ENCODE peak calls at places on chromosomes 12 and 14, in five cellular contexts. One of them, this sample, is unnamed.

GRCh38 chr12:128382946-128383739 is 116.2 kb downstream of the TMEM132C start:
- DNase-seq in stimulated activated naive CD4-positive, alpha-beta T cell: no peak
- DNase-seq in mammary epithelial cell: no peak
- DNase-seq in M059J: no peak
- DNase-seq in iPS-NIHi11: no peak
- DNase-seq in this sample: no peak

GRCh38 chr14:50012644-50013043 is 103.7 kb downstream of the VCPKMT start:
- DNase-seq in stimulated activated naive CD4-positive, alpha-beta T cell: no peak
- DNase-seq in iPS-NIHi11: no peak
- DNase-seq in mammary epithelial cell: peak
- DNase-seq in M059J: peak
- DNase-seq in this sample: no peak

GRCh38 chr12:1357171-1357570 is 237.2 kb downstream of the FBXL14 start:
- DNase-seq in mammary epithelial cell: no peak
- DNase-seq in iPS-NIHi11: no peak
- DNase-seq in stimulated activated naive CD4-positive, alpha-beta T cell: no peak
- DNase-seq in M059J: peak
- DNase-seq in this sample: no peak

GRCh38 chr12:4250691-4251090 is 22.9 kb upstream of the CCND2 start:
- DNase-seq in M059J: no peak
- DNase-seq in iPS-NIHi11: no peak
- DNase-seq in mammary epithelial cell: no peak
- DNase-seq in stimulated activated naive CD4-positive, alpha-beta T cell: no peak
- DNase-seq in this sample: no peak

GRCh38 chr12:26044007-26044394 is 80.8 kb downstream of the BHLHE41 start:
- DNase-seq in mammary epithelial cell: no peak
- DNase-seq in stimulated activated naive CD4-positive, alpha-beta T cell: no peak
- DNase-seq in M059J: peak
- DNase-seq in iPS-NIHi11: no peak
- DNase-seq in this sample: no peak

GRCh38 chr12:13197526-13198141 is 1.1 kb downstream of the EMP1 start:
- DNase-seq in M059J: no peak
- DNase-seq in iPS-NIHi11: no peak
- DNase-seq in stimulated activated naive CD4-positive, alpha-beta T cell: no peak
- DNase-seq in mammary epithelial cell: no peak
- DNase-seq in this sample: no peak

GRCh38 chr12:79085106-79085682 is 220.6 kb downstream of the SYT1 start:
- DNase-seq in mammary epithelial cell: no peak
- DNase-seq in stimulated activated naive CD4-positive, alpha-beta T cell: no peak
- DNase-seq in iPS-NIHi11: no peak
- DNase-seq in M059J: no peak
- DNase-seq in this sample: no peak

GRCh38 chr12:121784460-121784859 is 9.0 kb downstream of the RHOF start:
- DNase-seq in iPS-NIHi11: no peak
- DNase-seq in mammary epithelial cell: peak
- DNase-seq in stimulated activated naive CD4-positive, alpha-beta T cell: no peak
- DNase-seq in M059J: peak
- DNase-seq in this sample: no peak

GRCh38 chr14:78921856-78922255 is 751.7 kb downstream of the NRXN3 start:
- DNase-seq in mammary epithelial cell: no peak
- DNase-seq in iPS-NIHi11: no peak
- DNase-seq in M059J: peak
- DNase-seq in stimulated activated naive CD4-positive, alpha-beta T cell: no peak
- DNase-seq in this sample: no peak

GRCh38 chr12:27244680-27245005 is 557 bp downstream of the STK38L start:
- DNase-seq in M059J: no peak
- DNase-seq in iPS-NIHi11: no peak
- DNase-seq in stimulated activated naive CD4-positive, alpha-beta T cell: no peak
- DNase-seq in mammary epithelial cell: peak
- DNase-seq in this sample: no peak

GRCh38 chr12:89353823-89354629 is 1.7 kb upstream of the DUSP6 start:
- DNase-seq in stimulated activated naive CD4-positive, alpha-beta T cell: peak
- DNase-seq in M059J: peak
- DNase-seq in iPS-NIHi11: peak
- DNase-seq in mammary epithelial cell: peak
- DNase-seq in this sample: peak

GRCh38 chr12:124828264-124829007 is 35.2 kb downstream of the SCARB1 start:
- DNase-seq in stimulated activated naive CD4-positive, alpha-beta T cell: no peak
- DNase-seq in mammary epithelial cell: peak
- DNase-seq in iPS-NIHi11: no peak
- DNase-seq in M059J: peak
- DNase-seq in this sample: no peak

GRCh38 chr12:50579757-50580267 is 75.0 kb downstream of the DIP2B start:
- DNase-seq in stimulated activated naive CD4-positive, alpha-beta T cell: no peak
- DNase-seq in iPS-NIHi11: no peak
- DNase-seq in M059J: peak
- DNase-seq in mammary epithelial cell: peak
- DNase-seq in this sample: no peak

GRCh38 chr12:9049520-9050133 is 60.3 kb downstream of the KLRG1 start:
- DNase-seq in M059J: peak
- DNase-seq in iPS-NIHi11: peak
- DNase-seq in mammary epithelial cell: peak
- DNase-seq in stimulated activated naive CD4-positive, alpha-beta T cell: no peak
- DNase-seq in this sample: no peak

GRCh38 chr12:121465921-121466799 is 66.2 kb downstream of the RNF34 start:
- DNase-seq in iPS-NIHi11: no peak
- DNase-seq in stimulated activated naive CD4-positive, alpha-beta T cell: peak
- DNase-seq in mammary epithelial cell: peak
- DNase-seq in M059J: peak
- DNase-seq in this sample: no peak

GRCh38 chr14:101520621-101521305 is 40.5 kb upstream of the DIO3 start:
- DNase-seq in stimulated activated naive CD4-positive, alpha-beta T cell: no peak
- DNase-seq in mammary epithelial cell: no peak
- DNase-seq in M059J: no peak
- DNase-seq in iPS-NIHi11: no peak
- DNase-seq in this sample: no peak

GRCh38 chr14:92880851-92881250 is 42.1 kb upstream of the CHGA start:
- DNase-seq in iPS-NIHi11: peak
- DNase-seq in stimulated activated naive CD4-positive, alpha-beta T cell: no peak
- DNase-seq in mammary epithelial cell: peak
- DNase-seq in M059J: peak
- DNase-seq in this sample: no peak

GRCh38 chr12:10618338-10618987 is 5.1 kb upstream of the MAGOHB start:
- DNase-seq in iPS-NIHi11: no peak
- DNase-seq in stimulated activated naive CD4-positive, alpha-beta T cell: no peak
- DNase-seq in M059J: peak
- DNase-seq in mammary epithelial cell: peak
- DNase-seq in this sample: no peak

GRCh38 chr14:58133739-58134138 is 18.3 kb downstream of the ARMH4 start:
- DNase-seq in M059J: peak
- DNase-seq in iPS-NIHi11: no peak
- DNase-seq in mammary epithelial cell: peak
- DNase-seq in stimulated activated naive CD4-positive, alpha-beta T cell: no peak
- DNase-seq in this sample: no peak

GRCh38 chr14:42437809-42438208 is 831.1 kb downstream of the LRFN5 start:
- DNase-seq in stimulated activated naive CD4-positive, alpha-beta T cell: no peak
- DNase-seq in M059J: no peak
- DNase-seq in mammary epithelial cell: no peak
- DNase-seq in iPS-NIHi11: no peak
- DNase-seq in this sample: no peak

GRCh38 chr12:110253176-110253575 is 27.9 kb upstream of the ATP2A2 start:
- DNase-seq in mammary epithelial cell: no peak
- DNase-seq in stimulated activated naive CD4-positive, alpha-beta T cell: no peak
- DNase-seq in iPS-NIHi11: no peak
- DNase-seq in M059J: no peak
- DNase-seq in this sample: no peak

GRCh38 chr12:99278899-99279298 is 368.7 kb upstream of the GARIN6 start:
- DNase-seq in stimulated activated naive CD4-positive, alpha-beta T cell: no peak
- DNase-seq in iPS-NIHi11: no peak
- DNase-seq in M059J: no peak
- DNase-seq in mammary epithelial cell: no peak
- DNase-seq in this sample: no peak

GRCh38 chr14:58533417-58533816 is 104.3 kb upstream of the DACT1 start:
- DNase-seq in stimulated activated naive CD4-positive, alpha-beta T cell: no peak
- DNase-seq in M059J: no peak
- DNase-seq in mammary epithelial cell: no peak
- DNase-seq in iPS-NIHi11: no peak
- DNase-seq in this sample: peak

GRCh38 chr14:58082491-58083098 is 69.4 kb downstream of the ARMH4 start:
- DNase-seq in mammary epithelial cell: peak
- DNase-seq in iPS-NIHi11: peak
- DNase-seq in stimulated activated naive CD4-positive, alpha-beta T cell: no peak
- DNase-seq in M059J: peak
- DNase-seq in this sample: no peak

GRCh38 chr12:69886101-69886500 is 61.1 kb downstream of the MYRFL start:
- DNase-seq in mammary epithelial cell: no peak
- DNase-seq in M059J: no peak
- DNase-seq in iPS-NIHi11: no peak
- DNase-seq in stimulated activated naive CD4-positive, alpha-beta T cell: no peak
- DNase-seq in this sample: no peak

GRCh38 chr12:104050436-104050835 is 449 bp upstream of the GLT8D2 start:
- DNase-seq in M059J: no peak
- DNase-seq in mammary epithelial cell: no peak
- DNase-seq in stimulated activated naive CD4-positive, alpha-beta T cell: no peak
- DNase-seq in iPS-NIHi11: no peak
- DNase-seq in this sample: no peak

GRCh38 chr12:48686615-48687334 is 4.7 kb upstream of the KANSL2 start:
- DNase-seq in iPS-NIHi11: no peak
- DNase-seq in M059J: no peak
- DNase-seq in mammary epithelial cell: no peak
- DNase-seq in stimulated activated naive CD4-positive, alpha-beta T cell: no peak
- DNase-seq in this sample: no peak

GRCh38 chr12:56593909-56594621 is 36.1 kb downstream of the BAZ2A start:
- DNase-seq in iPS-NIHi11: peak
- DNase-seq in stimulated activated naive CD4-positive, alpha-beta T cell: peak
- DNase-seq in M059J: peak
- DNase-seq in mammary epithelial cell: peak
- DNase-seq in this sample: peak

GRCh38 chr12:118680361-118680963 is 300.9 kb upstream of the SRRM4 start:
- DNase-seq in M059J: peak
- DNase-seq in mammary epithelial cell: no peak
- DNase-seq in iPS-NIHi11: no peak
- DNase-seq in stimulated activated naive CD4-positive, alpha-beta T cell: no peak
- DNase-seq in this sample: no peak

GRCh38 chr12:93361159-93361919 is 16.4 kb upstream of the NUDT4 start:
- DNase-seq in M059J: peak
- DNase-seq in mammary epithelial cell: peak
- DNase-seq in iPS-NIHi11: no peak
- DNase-seq in stimulated activated naive CD4-positive, alpha-beta T cell: no peak
- DNase-seq in this sample: no peak

GRCh38 chr12:10753066-10753465 is 29.9 kb upstream of the YBX3 start:
- DNase-seq in mammary epithelial cell: peak
- DNase-seq in M059J: peak
- DNase-seq in stimulated activated naive CD4-positive, alpha-beta T cell: no peak
- DNase-seq in iPS-NIHi11: no peak
- DNase-seq in this sample: no peak

GRCh38 chr14:52834440-52834842 is 43.0 kb upstream of the GNPNAT1 start:
- DNase-seq in mammary epithelial cell: peak
- DNase-seq in iPS-NIHi11: no peak
- DNase-seq in stimulated activated naive CD4-positive, alpha-beta T cell: no peak
- DNase-seq in M059J: peak
- DNase-seq in this sample: no peak

GRCh38 chr12:58554522-58555157 is 365.7 kb downstream of the LRIG3 start:
- DNase-seq in stimulated activated naive CD4-positive, alpha-beta T cell: no peak
- DNase-seq in mammary epithelial cell: no peak
- DNase-seq in M059J: no peak
- DNase-seq in iPS-NIHi11: no peak
- DNase-seq in this sample: no peak

GRCh38 chr14:26867171-26867757 is 269.4 kb upstream of the NOVA1 start:
- DNase-seq in iPS-NIHi11: peak
- DNase-seq in mammary epithelial cell: no peak
- DNase-seq in stimulated activated naive CD4-positive, alpha-beta T cell: no peak
- DNase-seq in M059J: no peak
- DNase-seq in this sample: no peak

GRCh38 chr14:55864890-55865655 is 253.1 kb upstream of the PELI2 start:
- DNase-seq in iPS-NIHi11: peak
- DNase-seq in M059J: no peak
- DNase-seq in mammary epithelial cell: no peak
- DNase-seq in stimulated activated naive CD4-positive, alpha-beta T cell: no peak
- DNase-seq in this sample: no peak

GRCh38 chr12:67045650-67046049 is 223.5 kb upstream of the CAND1 start:
- DNase-seq in M059J: no peak
- DNase-seq in mammary epithelial cell: no peak
- DNase-seq in stimulated activated naive CD4-positive, alpha-beta T cell: no peak
- DNase-seq in iPS-NIHi11: no peak
- DNase-seq in this sample: no peak

GRCh38 chr14:92532490-92533163 is 19.0 kb downstream of the RIN3 start:
- DNase-seq in stimulated activated naive CD4-positive, alpha-beta T cell: no peak
- DNase-seq in iPS-NIHi11: no peak
- DNase-seq in M059J: no peak
- DNase-seq in mammary epithelial cell: no peak
- DNase-seq in this sample: no peak

GRCh38 chr14:104708606-104709268 is 15.3 kb upstream of the ADSS1 start:
- DNase-seq in stimulated activated naive CD4-positive, alpha-beta T cell: peak
- DNase-seq in iPS-NIHi11: peak
- DNase-seq in mammary epithelial cell: no peak
- DNase-seq in M059J: peak
- DNase-seq in this sample: no peak

GRCh38 chr12:53205747-53206146 is 1.3 kb downstream of the ITGB7 start:
- DNase-seq in mammary epithelial cell: peak
- DNase-seq in iPS-NIHi11: no peak
- DNase-seq in stimulated activated naive CD4-positive, alpha-beta T cell: no peak
- DNase-seq in M059J: peak
- DNase-seq in this sample: no peak